ENCODE peak calls at places on chromosomes 5 and 9, in seven cellular contexts. Z is memory B cell; I is ecto neural progenitor cell; P is suprapubic skin; X is H54; Q is stimulated activated naive CD8-positive, alpha-beta T cell treated with anti-CD3 and anti-CD28 coated beads, Interleukin-15, amount 100 ng/mL, for 72 hours; C is psoas muscle. Y is an unnamed sample.

GRCh38 chr5:123701511-123702200 is 189.7 kb downstream of the CSNK1G3 start:
- DNase-seq in Z (no peak), I (no peak), P (no peak), X (no peak), Q (no peak), C (no peak), Y (no peak)

GRCh38 chr5:10301842-10302610 is 5.7 kb downstream of the CMBL start:
- DNase-seq in Z (no peak), I (no peak), P (no peak), X (peak), Q (no peak), C (peak), Y (peak)

GRCh38 chr5:137492321-137492720 is 6.8 kb downstream of the SPOCK1 start:
- DNase-seq in Z (no peak), I (no peak), P (no peak), X (no peak), Q (no peak), C (no peak), Y (no peak)

GRCh38 chr5:176663566-176663965 is 16.3 kb downstream of the TSPAN17 start:
- DNase-seq in Z (no peak), I (no peak), P (no peak), X (no peak), Q (no peak), C (no peak), Y (no peak)

GRCh38 chr9:16675131-16675530 is 195.3 kb downstream of the BNC2 start:
- DNase-seq in Z (no peak), I (no peak), P (no peak), X (no peak), Q (no peak), C (no peak), Y (no peak)

GRCh38 chr9:2336055-2336454 is 285.5 kb upstream of the VLDLR start:
- DNase-seq in Z (no peak), I (no peak), P (no peak), X (no peak), Q (no peak), C (no peak), Y (no peak)

GRCh38 chr5:74596930-74597329 is 43.6 kb downstream of the ENC1 start:
- DNase-seq in Z (no peak), I (no peak), P (no peak), X (no peak), Q (no peak), C (no peak), Y (no peak)

GRCh38 chr9:29044959-29045358 is 1471.7 kb upstream of the C9orf72 start:
- DNase-seq in Z (no peak), I (no peak), P (no peak), X (no peak), Q (no peak), C (no peak), Y (no peak)

GRCh38 chr5:52709171-52709925 is 78.4 kb upstream of the ITGA1 start:
- DNase-seq in Z (no peak), I (no peak), P (no peak), X (no peak), Q (peak), C (no peak), Y (no peak)

Y was measured in breast epithelium.